ENCODE peak calls at places on chromosomes 12 and 14, in four cellular contexts. D is NCI-H1105, R is IMR-90, M is WERI-Rb-1. I is an unnamed sample.

GRCh38 chr12:9971158-9971557 is at the start of gene CLEC12A:
- DNase-seq in D (no peak), R (no peak), M (no peak), I (no peak)

GRCh38 chr14:47278233-47278842 is 397.1 kb downstream of the MDGA2 start:
- DNase-seq in D (peak; percentile 54), R (no peak), M (peak; percentile 81), I (peak; percentile 43)

GRCh38 chr12:99619389-99620158 is 28.0 kb upstream of the GARIN6 start:
- DNase-seq in D (no peak), R (peak; percentile 4), M (peak; percentile 55), I (peak; percentile 63)

GRCh38 chr12:50302686-50303085 is 19.4 kb upstream of the LIMA1 start:
- DNase-seq in D (no peak), R (peak; percentile 85), M (no peak), I (peak; percentile 78)

GRCh38 chr14:50834802-50835276 is 3.9 kb upstream of the NIN start:
- DNase-seq in D (no peak), R (no peak), M (no peak), I (no peak)

GRCh38 chr12:112125250-112125999 is at the start of gene TRAFD1:
- DNase-seq in D (peak; percentile 99), R (peak; percentile 96), M (peak; percentile 95), I (peak; percentile 99)

GRCh38 chr14:93114713-93115068 is 1.0 kb downstream of the ITPK1 start:
- DNase-seq in D (no peak), R (no peak), M (no peak), I (no peak)

GRCh38 chr12:106428379-106428778 is 70.8 kb downstream of the POLR3B start:
- DNase-seq in D (no peak), R (peak; percentile 52), M (no peak), I (no peak)

GRCh38 chr12:49293056-49293956 is 1.6 kb upstream of the PRPH start:
- DNase-seq in D (no peak), R (no peak), M (no peak), I (no peak)

I was measured in GM23248.